ENCODE peak calls at places on chromosomes 1 and 21, in seven cellular contexts. B is GM20000, U is ovary, R is HuH-7, C is iPS-NIHi11, H is NCI-H146, Z is foreskin fibroblast. P is an unnamed sample.

GRCh38 chr1:50103615-50104081 is 5.1 kb upstream of the ELAVL4 start:
- DNase-seq in U (no peak), B (no peak), C (no peak), R (no peak), H (peak), Z (no peak), P (no peak)

GRCh38 chr1:42926235-42926869 is 32.3 kb downstream of the SLC2A1 start:
- DNase-seq in C (no peak), B (no peak), H (no peak), Z (no peak), U (no peak), R (no peak), P (no peak)

GRCh38 chr1:22665752-22666151 is 12.7 kb downstream of the C1QB start:
- DNase-seq in B (no peak), C (peak), Z (peak), H (peak), R (peak), U (no peak), P (no peak)

GRCh38 chr21:37072239-37072987 is 458 bp downstream of the PIGP start:
- DNase-seq in R (peak), C (peak), U (peak), Z (peak), H (peak), B (peak), P (no peak)

GRCh38 chr1:76291737-76292136 is 217.2 kb downstream of the ST6GALNAC3 start:
- DNase-seq in U (no peak), Z (no peak), H (no peak), B (no peak), R (no peak), C (no peak), P (no peak)

GRCh38 chr1:8094481-8095241 is 68.6 kb upstream of the ERRFI1 start:
- DNase-seq in H (peak), Z (peak), U (no peak), B (no peak), R (no peak), C (no peak), P (no peak)

GRCh38 chr1:207831517-207832327 is 79.2 kb downstream of the CD34 start:
- DNase-seq in R (no peak), B (peak), Z (no peak), C (no peak), U (no peak), H (no peak), P (no peak)

GRCh38 chr1:3831689-3832088 is 25.3 kb downstream of the CEP104 start:
- DNase-seq in U (no peak), Z (peak), H (no peak), C (no peak), B (no peak), R (no peak), P (no peak)

GRCh38 chr1:228416217-228416971 is at the start of gene TRIM17:
- DNase-seq in U (no peak), Z (peak), C (peak), H (peak), B (peak), R (peak), P (peak)

GRCh38 chr1:245177071-245177900 is 22.5 kb downstream of the KIF26B start:
- DNase-seq in R (no peak), U (no peak), H (peak), Z (no peak), C (no peak), B (no peak), P (no peak)

GRCh38 chr21:8993943-8994639 is 1527.3 kb upstream of the TPTE start:
- DNase-seq in B (no peak), R (no peak), C (no peak), U (no peak), Z (no peak), H (no peak), P (no peak)

GRCh38 chr1:8554956-8555534 is 237.1 kb downstream of the SLC45A1 start:
- DNase-seq in H (no peak), C (no peak), Z (peak), R (no peak), U (peak), B (no peak), P (no peak)

GRCh38 chr1:22257286-22258275 is 114.7 kb upstream of the WNT4 start:
- DNase-seq in U (no peak), H (peak), R (peak), C (no peak), B (no peak), Z (no peak), P (no peak)

GRCh38 chr1:3453203-3453761 is 1.2 kb upstream of the ARHGEF16 start:
- DNase-seq in B (peak), H (peak), Z (peak), U (peak), R (peak), C (peak), P (peak)

GRCh38 chr1:235442788-235443429 is 61.3 kb downstream of the B3GALNT2 start:
- DNase-seq in U (no peak), H (no peak), C (no peak), Z (peak), R (no peak), B (no peak), P (no peak)

GRCh38 chr1:168135982-168136708 is 585 bp downstream of the GPR161 start:
- DNase-seq in Z (peak), H (peak), R (peak), B (peak), U (peak), C (peak), P (no peak)

GRCh38 chr1:184802739-184803492 is 48.3 kb upstream of the EDEM3 start:
- DNase-seq in U (no peak), C (no peak), R (no peak), B (no peak), Z (peak), H (peak), P (no peak)

GRCh38 chr1:205319081-205320018 is 2.2 kb downstream of the NUAK2 start:
- DNase-seq in R (no peak), B (no peak), H (peak), Z (peak), U (peak), C (no peak), P (no peak)

GRCh38 chr1:158939180-158939579 is 7.8 kb downstream of the PYHIN1 start:
- DNase-seq in B (no peak), U (no peak), C (no peak), Z (no peak), H (no peak), R (no peak), P (no peak)

GRCh38 chr1:47992720-47993119 is 4.5 kb downstream of the TRABD2B start:
- DNase-seq in H (no peak), B (no peak), U (no peak), C (no peak), R (no peak), Z (peak), P (no peak)

GRCh38 chr1:240687820-240688219 is 75.9 kb upstream of the GREM2 start:
- DNase-seq in B (no peak), Z (no peak), U (no peak), C (no peak), H (no peak), R (no peak), P (no peak)

GRCh38 chr1:172699111-172699510 is 40.2 kb downstream of the FASLG start:
- DNase-seq in B (peak), Z (no peak), C (no peak), R (no peak), H (no peak), U (no peak), P (no peak)

GRCh38 chr1:81731989-81732388 is 68.7 kb upstream of the ADGRL2 start:
- DNase-seq in C (peak), Z (no peak), U (no peak), R (no peak), H (no peak), B (no peak), P (no peak)

GRCh38 chr1:247281001-247281574 is 25.2 kb downstream of the VN1R5 start:
- DNase-seq in B (no peak), H (no peak), R (no peak), C (no peak), U (no peak), Z (no peak), P (no peak)

GRCh38 chr1:180542530-180543171 is 16.1 kb upstream of the OVAAL start:
- DNase-seq in H (no peak), C (no peak), U (no peak), B (no peak), R (no peak), Z (peak), P (no peak)

GRCh38 chr21:34126691-34127090 is 53.3 kb downstream of the MRPS6 start:
- DNase-seq in B (no peak), H (no peak), Z (peak), U (no peak), R (no peak), C (no peak), P (no peak)

GRCh38 chr1:92708368-92708950 is 76.4 kb downstream of the EVI5 start:
- DNase-seq in R (no peak), H (no peak), U (no peak), C (no peak), Z (no peak), B (no peak), P (no peak)